ENCODE peak calls at places on chromosomes 6 and 20, in six cellular contexts. T is thoracic aorta, Q is OCI-LY7, H is body of pancreas, N is A549, D is uterus. W is an unnamed sample.

GRCh38 chr6:125904871-125905270 is 51.7 kb upstream of the HINT3 start:
- DNase-seq in Q (no peak), N (no peak), H (no peak), T (no peak), D (no peak), W (no peak)

GRCh38 chr6:137848672-137849071 is 18.4 kb upstream of the TNFAIP3 start:
- DNase-seq in H (no peak), D (no peak), T (no peak), N (no peak), Q (no peak), W (no peak)

GRCh38 chr6:132818404-132819359 is 4.3 kb downstream of the RPS12 start:
- DNase-seq in T (no peak), H (no peak), Q (peak; percentile 7), N (no peak), D (no peak), W (no peak)

GRCh38 chr6:15244605-15245360 is 1.1 kb upstream of the JARID2 start:
- DNase-seq in T (peak; percentile 31), H (peak; percentile 80), D (peak; percentile 82), Q (peak; percentile 74), N (peak; percentile 71), W (peak; percentile 89)

GRCh38 chr6:53770690-53771320 is 24.0 kb upstream of the LRRC1 start:
- DNase-seq in N (no peak), T (no peak), Q (no peak), D (no peak), H (no peak), W (no peak)

GRCh38 chr20:52941803-52942202 is 30.4 kb upstream of the TSHZ2 start:
- DNase-seq in D (no peak), Q (no peak), H (no peak), N (no peak), T (no peak), W (no peak)

GRCh38 chr20:364905-365794 is 15.4 kb upstream of the TRIB3 start:
- DNase-seq in T (no peak), N (peak; percentile 87), H (no peak), Q (peak; percentile 27), D (no peak), W (no peak)

GRCh38 chr6:56335733-56336132 is 88.4 kb upstream of the COL21A1 start:
- DNase-seq in N (peak; percentile 37), H (no peak), D (no peak), T (no peak), Q (no peak), W (no peak)

GRCh38 chr20:14986026-14986655 is 648.7 kb upstream of the FLRT3 start:
- DNase-seq in D (peak; percentile 42), Q (no peak), N (peak; percentile 98), H (peak; percentile 86), T (no peak), W (no peak)

GRCh38 chr6:41531591-41532582 is 14.3 kb upstream of the FOXP4 start:
- DNase-seq in D (peak; percentile 59), H (no peak), Q (peak; percentile 30), N (no peak), T (no peak), W (no peak)

GRCh38 chr20:59031326-59032022 is 661 bp downstream of the ATP5F1E start:
- DNase-seq in T (no peak), N (no peak), D (no peak), Q (peak; percentile 48), H (no peak), W (no peak)

GRCh38 chr6:77467038-77467437 is 3.7 kb upstream of the HTR1B start:
- DNase-seq in H (no peak), T (no peak), N (no peak), D (no peak), Q (no peak), W (no peak)

GRCh38 chr6:163243083-163243482 is 171.4 kb upstream of the QKI start:
- DNase-seq in H (no peak), D (no peak), Q (no peak), N (no peak), T (no peak), W (no peak)

GRCh38 chr6:121158438-121158837 is 175.8 kb downstream of the TBC1D32 start:
- DNase-seq in H (no peak), T (no peak), D (no peak), N (no peak), Q (no peak), W (no peak)

GRCh38 chr20:46572790-46573189 is 22.3 kb upstream of the OCSTAMP start:
- DNase-seq in Q (no peak), D (no peak), T (no peak), H (no peak), N (no peak), W (no peak)

GRCh38 chr20:48777005-48777404 is 50.8 kb downstream of the PREX1 start:
- DNase-seq in N (no peak), D (no peak), T (no peak), Q (no peak), H (no peak), W (no peak)

GRCh38 chr6:150610584-150610983 is 10.9 kb downstream of the PLEKHG1 start:
- DNase-seq in H (no peak), D (no peak), T (no peak), Q (no peak), N (no peak), W (no peak)

GRCh38 chr6:71250050-71250689 is 38.4 kb upstream of the OGFRL1 start:
- DNase-seq in D (no peak), N (peak; percentile 16), Q (peak; percentile 59), H (no peak), T (no peak), W (no peak)

GRCh38 chr6:19137419-19138035 is 699.6 kb upstream of the ID4 start:
- DNase-seq in H (no peak), N (no peak), T (no peak), D (no peak), Q (no peak), W (no peak)

GRCh38 chr6:162055365-162055764 is 672.2 kb downstream of the PRKN start:
- DNase-seq in T (no peak), D (no peak), H (peak; percentile 72), N (peak; percentile 23), Q (no peak), W (no peak)

GRCh38 chr6:137265574-137265973 is 46.4 kb upstream of the IFNGR1 start:
- DNase-seq in D (no peak), N (no peak), T (no peak), H (no peak), Q (no peak), W (no peak)

GRCh38 chr6:43748765-43749164 is 21.2 kb upstream of the VEGFA start:
- DNase-seq in T (no peak), Q (no peak), D (no peak), N (no peak), H (no peak), W (no peak)

GRCh38 chr6:168988801-168989200 is 264.8 kb downstream of the THBS2 start:
- DNase-seq in T (no peak), Q (no peak), H (no peak), D (peak; percentile 60), N (no peak), W (no peak)

GRCh38 chr6:113383701-113384100 is 473.4 kb upstream of the MARCKS start:
- DNase-seq in D (no peak), H (no peak), Q (no peak), N (no peak), T (no peak), W (no peak)

GRCh38 chr6:4820704-4821276 is 44.6 kb downstream of the CDYL start:
- DNase-seq in Q (no peak), N (no peak), T (no peak), H (no peak), D (no peak), W (no peak)

GRCh38 chr6:28383235-28384142 is 16.1 kb downstream of the ZSCAN12 start:
- DNase-seq in D (peak; percentile 80), T (peak; percentile 9), Q (no peak), H (peak; percentile 88), N (peak; percentile 91), W (peak; percentile 91)

GRCh38 chr6:90053614-90054013 is 159.3 kb downstream of the GJA10 start:
- DNase-seq in N (no peak), D (no peak), H (no peak), T (no peak), Q (no peak), W (no peak)

GRCh38 chr6:64227868-64228267 is 592.3 kb downstream of the PHF3 start:
- DNase-seq in Q (no peak), N (no peak), D (no peak), T (no peak), H (no peak), W (no peak)

GRCh38 chr20:41373851-41374567 is 7.4 kb upstream of the EMILIN3 start:
- DNase-seq in H (no peak), N (no peak), T (no peak), Q (no peak), D (no peak), W (no peak)

GRCh38 chr6:168852336-168852884 is 401.2 kb downstream of the THBS2 start:
- DNase-seq in N (no peak), Q (no peak), T (no peak), H (no peak), D (no peak), W (no peak)

GRCh38 chr20:23082846-23083552 is 3.1 kb downstream of the CD93 start:
- DNase-seq in D (peak; percentile 72), H (peak; percentile 38), N (no peak), T (no peak), Q (no peak), W (peak; percentile 79)
- H3K4me3 ChIP-seq in D (peak overlapping the region; percentile 12), H (no peak overlapping the region), N (no peak overlapping the region), T (peak overlapping the region; percentile 61), Q (no peak overlapping the region), W (peak overlapping the region; percentile 34)

DNA sequence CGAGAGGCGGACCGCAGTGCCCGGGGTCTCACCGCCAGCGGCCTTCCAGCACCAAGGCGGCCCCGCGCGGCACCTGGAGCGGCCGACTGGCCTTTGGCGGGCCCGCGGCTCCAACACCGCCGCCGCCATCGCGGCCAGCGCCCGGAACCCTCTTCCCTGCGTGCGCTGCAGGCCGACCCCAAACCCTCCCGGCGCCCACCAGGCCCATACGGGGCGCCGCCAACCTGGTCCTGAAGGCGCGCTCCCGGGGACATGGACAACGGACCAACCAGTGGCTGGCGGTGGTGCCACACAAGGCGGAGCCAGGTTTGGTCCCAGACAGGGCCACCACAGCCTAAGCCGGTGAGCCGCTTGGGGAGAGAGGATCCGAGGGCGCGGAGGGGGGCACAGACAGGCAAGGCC is 1514.8 kb upstream of the DEFB115 start:
- DNase-seq in D (no peak), Q (no peak), N (no peak), T (no peak), H (no peak), W (no peak)
- TF ChIP-seq CTCF in D (no peak), Q (no peak), N (no peak), T (no peak), H (no peak), W (no peak)

GRCh38 chr6:112232845-112233256 is 21.5 kb downstream of the LAMA4 start:
- DNase-seq in H (no peak), T (no peak), N (no peak), D (peak; percentile 59), Q (no peak), W (no peak)
- H3K4me1 ChIP-seq in H (peaks cover 6% of the 10 kb centered on the region), T (peaks cover 55% of the 10 kb centered on the region), N (peaks cover 11% of the 10 kb centered on the region), D (no peaks in the 10 kb centered on the region), Q (no peaks in the 10 kb centered on the region), W (no peaks in the 10 kb centered on the region)

DNA sequence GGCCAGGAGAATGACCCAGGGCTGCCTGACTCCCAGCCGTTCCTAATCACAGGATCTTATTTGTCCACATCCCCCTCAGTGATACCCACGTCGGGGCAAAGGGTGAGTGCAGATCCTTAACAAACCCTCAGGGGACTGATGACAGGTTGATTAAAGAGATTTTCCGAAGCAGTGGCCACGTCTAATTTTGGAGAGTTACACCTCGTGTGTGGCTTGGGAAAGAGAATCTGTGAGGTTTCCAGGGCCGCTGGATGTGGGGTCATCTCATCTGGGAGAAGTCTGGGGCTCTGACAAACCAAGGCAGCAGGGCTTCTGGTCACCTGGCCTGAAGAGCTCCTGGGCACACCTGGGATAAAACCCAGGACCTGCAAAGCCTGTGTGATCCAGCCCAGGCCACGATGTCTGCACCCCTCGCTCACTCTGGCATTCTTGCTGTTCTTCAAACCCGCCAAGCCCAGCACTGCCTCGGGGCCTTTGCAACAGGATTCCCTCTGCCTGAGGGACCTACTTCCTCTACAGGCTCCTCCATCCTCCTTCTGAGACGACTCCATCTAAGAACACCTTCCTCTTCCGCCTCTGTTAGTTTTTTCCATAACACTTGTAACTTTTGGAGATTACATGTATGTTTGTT is 4.7 kb downstream of the JPH2 start:
- DNase-seq in Q (no peak), D (no peak), N (no peak), H (no peak), T (no peak), W (no peak)
- H3K4me3 ChIP-seq in Q (no peak overlapping the region), D (peak overlapping the region; percentile 4), N (no peak overlapping the region), H (no peak overlapping the region), T (peak overlapping the region; percentile 91), W (peak overlapping the region; percentile 67)